ENCODE peak calls at places on chromosomes 12 and 14, in four cellular contexts. G is uterus, E is fibroblast of mammary gland, P is prostate gland. B is an unnamed sample.

GRCh38 chr12:52945389-52946232 is 3.3 kb upstream of the KRT18 start:
- DNase-seq in P (no peak), G (no peak), E (no peak), B (peak)

GRCh38 chr12:131066886-131067490 is 113.3 kb downstream of the ADGRD1 start:
- DNase-seq in P (no peak), G (peak), E (no peak), B (no peak)

GRCh38 chr14:89000007-89000942 is 175.8 kb downstream of the TTC8 start:
- DNase-seq in E (peak), P (no peak), G (no peak), B (peak)

GRCh38 chr12:80472912-80473500 is 29.0 kb downstream of the PTPRQ start:
- DNase-seq in E (peak), P (no peak), G (no peak), B (peak)

GRCh38 chr12:8554451-8555195 is 13.9 kb upstream of the CLEC4E start:
- DNase-seq in P (no peak), E (peak), G (no peak), B (no peak)

GRCh38 chr12:15700595-15700994 is 88.6 kb downstream of the EPS8 start:
- DNase-seq in E (peak), P (no peak), G (no peak), B (peak)

GRCh38 chr12:52760623-52761022 is 16.5 kb downstream of the KRT76 start:
- DNase-seq in E (no peak), G (no peak), P (no peak), B (no peak)

GRCh38 chr12:2959508-2960431 is 573 bp downstream of the TEAD4 start:
- DNase-seq in P (peak), G (peak), E (peak), B (peak)

GRCh38 chr12:81284137-81284536 is 206.3 kb downstream of the ACSS3 start:
- DNase-seq in P (no peak), G (no peak), E (peak), B (no peak)

GRCh38 chr12:12806784-12807516 is 6.2 kb upstream of the DDX47 start:
- DNase-seq in G (no peak), E (no peak), P (no peak), B (no peak)

GRCh38 chr14:36717363-36717762 is 55.7 kb downstream of the PAX9 start:
- DNase-seq in E (no peak), P (no peak), G (no peak), B (no peak)

GRCh38 chr12:108720757-108721514 is 10.4 kb downstream of the CORO1C start:
- DNase-seq in E (peak), P (no peak), G (no peak), B (no peak)

GRCh38 chr14:37709419-37710195 is 114.2 kb downstream of the TTC6 start:
- DNase-seq in P (no peak), E (peak), G (no peak), B (no peak)

GRCh38 chr12:120292661-120293531 is at the start of gene RNU4-1:
- DNase-seq in G (peak), E (peak), P (peak), B (peak)

GRCh38 chr14:100777366-100778077 is 48.4 kb upstream of the MEG3 start:
- DNase-seq in G (peak), P (no peak), E (no peak), B (no peak)

GRCh38 chr14:34981743-34982420 is 910 bp upstream of the SRP54 start:
- DNase-seq in G (peak), P (peak), E (no peak), B (peak)

GRCh38 chr14:75542585-75543091 is 20.4 kb downstream of the BATF start:
- DNase-seq in E (peak), G (no peak), P (peak), B (no peak)

GRCh38 chr12:6528539-6529235 is 5.6 kb upstream of the GAPDH start:
- DNase-seq in P (no peak), G (no peak), E (no peak), B (no peak)

GRCh38 chr12:89840162-89840922 is 131.7 kb upstream of the ATP2B1 start:
- DNase-seq in G (no peak), E (peak), P (no peak), B (no peak)

GRCh38 chr12:48980389-48980952 is 2.3 kb downstream of the WNT1 start:
- DNase-seq in E (no peak), G (no peak), P (no peak), B (peak)

GRCh38 chr12:3046441-3047200 is 30.6 kb upstream of the TSPAN9 start:
- DNase-seq in E (peak), P (no peak), G (no peak), B (peak)

GRCh38 chr12:49503674-49504180 is 35.1 kb upstream of the KCNH3 start:
- DNase-seq in E (peak), P (peak), G (no peak), B (no peak)

GRCh38 chr14:95398630-95399547 is 79.2 kb upstream of the CLMN start:
- DNase-seq in E (no peak), G (no peak), P (no peak), B (no peak)

GRCh38 chr14:76917158-76917596 is 91.0 kb downstream of the LRRC74A start:
- DNase-seq in G (peak), P (peak), E (peak), B (peak)

GRCh38 chr12:54229624-54230212 is 40.9 kb upstream of the SMUG1 start:
- DNase-seq in G (peak), P (no peak), E (peak), B (peak)

GRCh38 chr14:50335389-50335788 is 23.3 kb downstream of the DMAC2L start:
- DNase-seq in E (peak), P (peak), G (peak), B (no peak)

GRCh38 chr12:66693901-66694513 is 15.1 kb upstream of the GRIP1 start:
- DNase-seq in E (peak), P (peak), G (no peak), B (peak)

GRCh38 chr12:132263451-132264065 is 65.8 kb downstream of the GALNT9 start:
- DNase-seq in G (no peak), E (no peak), P (no peak), B (peak)

GRCh38 chr14:38250316-38250715 is 5.6 kb downstream of the CLEC14A start:
- DNase-seq in E (no peak), P (no peak), G (no peak), B (no peak)

GRCh38 chr12:55816876-55817351 is 610 bp downstream of the SARNP start:
- DNase-seq in P (no peak), E (no peak), G (no peak), B (no peak)

GRCh38 chr14:58296731-58297130 is 1.6 kb upstream of the ARID4A start:
- DNase-seq in G (no peak), P (no peak), E (peak), B (no peak)

GRCh38 chr12:82870825-82871377 is 184.2 kb downstream of the TMTC2 start:
- DNase-seq in G (no peak), E (no peak), P (no peak), B (no peak)

GRCh38 chr12:8648598-8649205 is 13.9 kb downstream of the MFAP5 start:
- DNase-seq in G (no peak), E (no peak), P (no peak), B (no peak)

GRCh38 chr14:58777541-58777979 is 139.8 kb downstream of the DACT1 start:
- DNase-seq in E (no peak), P (no peak), G (no peak), B (no peak)

GRCh38 chr14:58298880-58299664 is 717 bp downstream of the ARID4A start:
- DNase-seq in E (no peak), G (peak), P (peak), B (peak)

GRCh38 chr12:116916714-116917114 is 6.0 kb downstream of the FBXW8 start:
- DNase-seq in G (no peak), P (no peak), E (peak), B (peak)

GRCh38 chr12:28987538-28988383 is 161.3 kb upstream of the FAR2 start:
- DNase-seq in E (peak), G (no peak), P (no peak), B (no peak)

GRCh38 chr12:30823764-30824163 is 69.0 kb upstream of the CAPRIN2 start:
- DNase-seq in E (no peak), G (no peak), P (no peak), B (no peak)

GRCh38 chr12:30825341-30825740 is 70.6 kb upstream of the CAPRIN2 start:
- DNase-seq in P (no peak), G (no peak), E (no peak), B (no peak)

GRCh38 chr12:30824311-30824710 is 69.6 kb upstream of the CAPRIN2 start:
- DNase-seq in P (no peak), G (no peak), E (no peak), B (peak)

GRCh38 chr12:30822385-30823139 is 67.8 kb upstream of the CAPRIN2 start:
- DNase-seq in G (peak), E (peak), P (no peak), B (peak)

DNA sequence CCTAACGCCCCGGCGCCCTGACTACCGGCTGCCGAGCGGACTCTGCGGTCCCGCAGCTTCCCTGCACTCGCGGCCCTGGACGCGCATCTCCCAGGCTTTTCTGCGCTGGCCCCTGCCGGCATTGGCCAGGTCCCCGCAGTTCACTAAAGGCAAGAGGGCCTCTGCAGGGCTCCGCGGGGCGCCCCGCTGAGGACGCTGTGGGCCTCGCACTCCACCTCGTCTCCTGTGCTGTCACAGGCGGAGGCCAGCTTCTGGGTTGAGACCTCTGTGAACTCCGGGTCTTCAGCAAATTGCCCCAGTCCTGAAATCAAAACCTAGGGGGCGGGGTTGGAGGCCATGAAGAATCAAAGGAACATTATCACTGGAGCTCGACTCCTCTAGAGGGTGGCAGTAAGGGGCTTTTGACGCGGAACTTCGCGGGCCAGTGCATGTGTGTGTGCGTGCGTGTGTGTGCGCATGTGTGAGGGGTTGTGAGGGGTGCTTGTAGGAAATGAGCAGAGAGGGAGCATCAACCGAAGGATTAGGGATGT is 68.5 kb upstream of the CAPRIN2 start:
- DNase-seq in P (no peak), E (peak), G (peak), B (no peak)
- H3K4me3 ChIP-seq in P (no peak), E (peak), G (peak), B (peak)

DNA sequence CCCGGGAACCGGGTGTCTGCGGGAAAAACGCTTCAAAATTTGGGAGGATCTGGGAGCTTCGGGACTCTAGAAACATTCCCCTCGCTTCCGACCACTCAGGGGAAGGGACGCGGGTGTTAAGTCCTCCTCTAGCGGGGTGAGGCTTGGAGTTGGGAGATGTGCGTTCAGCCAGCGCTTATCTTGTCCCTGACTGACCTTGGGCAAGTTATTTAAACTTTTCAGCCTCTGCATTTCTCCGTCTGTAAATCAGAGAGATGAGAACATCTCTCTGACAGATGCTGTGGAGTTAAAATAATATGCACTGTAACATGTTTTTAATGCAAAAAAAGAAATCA is 76.9 kb upstream of the ANO4 start:
- DNase-seq in G (no peak), E (peak), P (no peak), B (peak)
- H3K4me3 ChIP-seq in G (no peak), E (peak), P (peak), B (no peak)

DNA sequence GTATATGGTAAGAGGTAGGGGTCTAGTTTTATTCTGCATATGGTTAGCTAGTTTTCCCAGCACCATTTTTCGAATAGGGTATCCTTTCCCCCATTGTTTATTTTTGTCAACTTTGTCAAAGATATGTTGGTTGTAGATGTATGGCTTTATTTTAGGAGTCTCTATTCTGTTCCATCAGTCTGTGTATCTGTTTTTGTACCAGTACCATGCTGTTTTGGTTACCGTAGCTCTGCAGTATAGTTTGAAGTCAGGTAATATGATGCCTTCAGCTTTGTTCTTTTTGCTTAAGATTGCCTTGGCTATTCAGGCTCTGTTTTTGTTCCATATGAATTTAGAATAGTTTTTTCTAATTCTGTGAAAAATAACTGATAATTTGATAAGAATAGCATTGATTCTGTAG is 24.9 kb downstream of the TBK1 start:
- DNase-seq in G (no peak), P (no peak), E (no peak), B (no peak)
- H3K4me3 ChIP-seq in G (no peak), P (no peak), E (no peak), B (no peak)

GRCh38 chr12:109767991-109768900 is 54.6 kb downstream of the FAM222A start:
- DNase-seq in P (no peak), G (no peak), E (no peak), B (no peak)
- H3K4me3 ChIP-seq in P (no peak), G (no peak), E (no peak), B (no peak)

DNA sequence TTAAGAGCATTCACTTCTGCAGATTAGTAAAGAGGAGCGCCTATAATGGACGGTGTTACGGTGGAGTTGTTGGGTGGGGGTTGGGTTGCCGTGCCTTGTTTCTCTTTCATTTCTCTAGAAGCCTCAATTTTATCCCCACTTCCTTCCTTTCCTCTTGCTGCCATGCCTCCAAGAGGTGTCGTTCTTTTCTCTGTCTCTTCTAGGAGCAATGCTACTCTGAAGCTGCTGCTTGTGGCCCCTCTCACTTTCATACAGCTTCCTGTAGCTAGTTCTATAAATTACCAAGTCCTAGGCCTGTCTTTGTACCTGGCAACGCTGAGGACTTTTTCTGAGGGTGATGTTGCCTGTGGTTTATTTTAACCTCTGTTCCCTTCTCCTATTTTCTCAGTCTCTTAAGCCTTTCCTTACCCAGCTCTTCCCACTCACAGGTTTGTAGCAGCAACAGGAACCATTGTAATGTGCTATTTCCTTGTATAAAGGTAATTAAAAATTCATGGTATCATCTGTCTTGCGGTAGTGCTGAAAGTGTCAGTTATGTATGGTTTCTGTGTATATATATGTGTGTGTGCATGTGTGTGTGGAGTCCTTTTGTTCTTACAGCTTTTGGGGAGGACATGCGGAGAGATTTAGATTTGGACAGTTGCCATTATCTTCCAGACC is 44.0 kb downstream of the DDHD1 start:
- DNase-seq in P (no peak), E (no peak), G (no peak), B (no peak)
- H3K4me3 ChIP-seq in P (no peak), E (no peak), G (no peak), B (peak)

GRCh38 chr12:127162307-127162706 is 1104.7 kb upstream of the TMEM132C start:
- DNase-seq in G (no peak), E (no peak), P (no peak), B (no peak)

GRCh38 chr12:127169321-127170270 is 1097.4 kb upstream of the TMEM132C start:
- DNase-seq in P (no peak), E (peak), G (no peak), B (peak)

GRCh38 chr12:127162902-127163301 is 1104.1 kb upstream of the TMEM132C start:
- DNase-seq in P (no peak), G (no peak), E (peak), B (peak)

GRCh38 chr12:127161466-127161865 is 1105.5 kb upstream of the TMEM132C start:
- DNase-seq in G (no peak), E (no peak), P (no peak), B (no peak)

DNA sequence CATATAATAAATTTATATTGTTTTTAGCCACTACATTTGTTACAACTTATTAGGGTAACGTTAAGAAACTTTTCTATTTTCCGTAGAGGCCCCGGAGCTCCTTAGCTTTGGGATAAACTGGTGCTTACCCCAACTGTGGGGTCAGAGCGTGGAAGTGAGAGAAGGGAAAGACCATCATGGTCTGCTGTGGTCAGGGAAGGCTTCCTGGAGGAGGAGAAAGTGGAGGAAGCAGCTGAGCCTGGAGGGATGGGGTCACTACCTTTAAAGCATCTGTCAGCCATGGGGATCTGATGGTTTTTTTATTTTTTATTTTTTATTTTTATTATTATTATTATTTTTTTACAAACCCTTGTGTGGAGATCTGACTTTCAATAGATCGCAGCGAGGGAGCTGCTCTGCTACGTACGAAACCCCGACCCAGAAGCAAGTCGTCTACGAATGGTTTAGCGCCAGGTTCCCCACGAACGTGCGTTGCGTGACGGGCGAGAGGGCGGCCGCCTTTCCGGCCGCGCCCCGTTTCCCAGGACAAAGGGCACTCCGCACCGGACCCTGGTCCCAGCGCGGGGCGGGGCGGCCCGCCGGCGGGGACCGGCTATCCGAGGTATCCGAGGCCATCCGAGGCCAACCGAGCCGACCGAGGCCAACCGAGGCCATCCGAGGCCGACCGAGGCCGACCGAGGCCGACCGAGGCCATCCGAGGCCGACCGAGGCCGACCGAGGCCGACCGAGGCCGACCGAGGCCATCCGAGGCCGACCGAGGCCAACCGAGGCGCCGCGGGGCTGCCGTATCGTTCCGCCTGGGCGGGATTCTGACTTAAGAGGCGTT is 1101.2 kb upstream of the TMEM132C start:
- DNase-seq in G (peak), P (peak), E (peak), B (peak)
- H3K4me3 ChIP-seq in G (peak), P (peak), E (peak), B (peak)

GRCh38 chr12:69054343-69055056 is 121.5 kb upstream of the CPM start:
- DNase-seq in P (no peak), E (no peak), G (no peak), B (no peak)
- H3K4me3 ChIP-seq in P (no peak), E (no peak), G (no peak), B (no peak)